ENCODE peak calls at places on chromosomes 5 and 9, in eight cellular contexts. One of them, this sample, is unnamed.

GRCh38 chr9:123445981-123446610 is 90.1 kb downstream of the CRB2 start:
- DNase-seq in HCT116: peak
- DNase-seq in ovary: no peak
- DNase-seq in A549: no peak
- DNase-seq in uterus: no peak
- DNase-seq in AG09309: no peak
- DNase-seq in lung: no peak
- DNase-seq in body of pancreas: no peak
- DNase-seq in this sample: peak

GRCh38 chr9:108271646-108272349 is 584.0 kb downstream of the ACTL7B start:
- DNase-seq in HCT116: no peak
- DNase-seq in uterus: peak
- DNase-seq in AG09309: peak
- DNase-seq in lung: no peak
- DNase-seq in A549: peak
- DNase-seq in ovary: peak
- DNase-seq in body of pancreas: peak
- DNase-seq in this sample: peak

GRCh38 chr5:175288048-175288621 is 155.8 kb downstream of the DRD1 start:
- DNase-seq in uterus: no peak
- DNase-seq in ovary: no peak
- DNase-seq in AG09309: peak
- DNase-seq in A549: peak
- DNase-seq in HCT116: peak
- DNase-seq in body of pancreas: no peak
- DNase-seq in lung: no peak
- DNase-seq in this sample: no peak

GRCh38 chr5:71778678-71779276 is 59.7 kb downstream of the CARTPT start:
- DNase-seq in ovary: no peak
- DNase-seq in lung: no peak
- DNase-seq in A549: peak
- DNase-seq in uterus: no peak
- DNase-seq in body of pancreas: peak
- DNase-seq in HCT116: peak
- DNase-seq in AG09309: no peak
- DNase-seq in this sample: peak

GRCh38 chr5:32317056-32317455 is 4.3 kb upstream of the MTMR12 start:
- DNase-seq in ovary: no peak
- DNase-seq in uterus: no peak
- DNase-seq in A549: no peak
- DNase-seq in body of pancreas: no peak
- DNase-seq in HCT116: no peak
- DNase-seq in lung: no peak
- DNase-seq in AG09309: no peak
- DNase-seq in this sample: no peak

GRCh38 chr5:159061186-159061796 is 38.4 kb downstream of the EBF1 start:
- DNase-seq in AG09309: no peak
- DNase-seq in HCT116: no peak
- DNase-seq in uterus: peak
- DNase-seq in A549: no peak
- DNase-seq in ovary: peak
- DNase-seq in lung: no peak
- DNase-seq in body of pancreas: peak
- DNase-seq in this sample: peak

GRCh38 chr9:100322954-100323536 is 29.7 kb downstream of the TEX10 start:
- DNase-seq in uterus: peak
- DNase-seq in lung: no peak
- DNase-seq in body of pancreas: peak
- DNase-seq in A549: peak
- DNase-seq in HCT116: peak
- DNase-seq in ovary: peak
- DNase-seq in AG09309: peak
- DNase-seq in this sample: peak

GRCh38 chr5:67815455-67816391 is 399.8 kb upstream of the PIK3R1 start:
- DNase-seq in HCT116: no peak
- DNase-seq in lung: no peak
- DNase-seq in A549: no peak
- DNase-seq in body of pancreas: peak
- DNase-seq in uterus: peak
- DNase-seq in ovary: peak
- DNase-seq in AG09309: no peak
- DNase-seq in this sample: no peak

GRCh38 chr5:11700376-11700775 is 203.9 kb downstream of the CTNND2 start:
- DNase-seq in HCT116: no peak
- DNase-seq in AG09309: no peak
- DNase-seq in uterus: no peak
- DNase-seq in body of pancreas: no peak
- DNase-seq in A549: no peak
- DNase-seq in ovary: no peak
- DNase-seq in lung: no peak
- DNase-seq in this sample: no peak

GRCh38 chr9:129235931-129236331 is 57.9 kb upstream of the IER5L start:
- DNase-seq in ovary: no peak
- DNase-seq in uterus: no peak
- DNase-seq in HCT116: no peak
- DNase-seq in body of pancreas: no peak
- DNase-seq in A549: no peak
- DNase-seq in lung: no peak
- DNase-seq in AG09309: no peak
- DNase-seq in this sample: no peak

GRCh38 chr5:56822961-56823360 is 7.6 kb downstream of the MAP3K1 start:
- DNase-seq in A549: no peak
- DNase-seq in ovary: no peak
- DNase-seq in AG09309: no peak
- DNase-seq in body of pancreas: peak
- DNase-seq in HCT116: no peak
- DNase-seq in lung: no peak
- DNase-seq in uterus: no peak
- DNase-seq in this sample: no peak

GRCh38 chr5:15938961-15939360 is 240.6 kb downstream of the MARCHF11 start:
- DNase-seq in body of pancreas: no peak
- DNase-seq in lung: no peak
- DNase-seq in A549: no peak
- DNase-seq in ovary: no peak
- DNase-seq in uterus: no peak
- DNase-seq in HCT116: no peak
- DNase-seq in AG09309: peak
- DNase-seq in this sample: peak

GRCh38 chr5:118968925-118969375 is 19.4 kb downstream of the DTWD2 start:
- DNase-seq in lung: no peak
- DNase-seq in AG09309: no peak
- DNase-seq in A549: no peak
- DNase-seq in body of pancreas: peak
- DNase-seq in uterus: no peak
- DNase-seq in ovary: no peak
- DNase-seq in HCT116: no peak
- DNase-seq in this sample: no peak

GRCh38 chr9:96232539-96233241 is 69.3 kb downstream of the HSD17B3 start:
- DNase-seq in lung: no peak
- DNase-seq in ovary: peak
- DNase-seq in AG09309: peak
- DNase-seq in HCT116: no peak
- DNase-seq in A549: peak
- DNase-seq in uterus: peak
- DNase-seq in body of pancreas: peak
- DNase-seq in this sample: peak

GRCh38 chr5:169765176-169765575 is 128.1 kb downstream of the DOCK2 start:
- DNase-seq in uterus: no peak
- DNase-seq in AG09309: no peak
- DNase-seq in ovary: no peak
- DNase-seq in A549: no peak
- DNase-seq in lung: no peak
- DNase-seq in body of pancreas: no peak
- DNase-seq in HCT116: no peak
- DNase-seq in this sample: peak

GRCh38 chr9:26723486-26723885 is 169.1 kb downstream of the CAAP1 start:
- DNase-seq in lung: no peak
- DNase-seq in A549: peak
- DNase-seq in AG09309: no peak
- DNase-seq in body of pancreas: peak
- DNase-seq in ovary: no peak
- DNase-seq in uterus: peak
- DNase-seq in HCT116: peak
- DNase-seq in this sample: no peak

GRCh38 chr5:146662229-146662628 is 146.2 kb upstream of the GPR151 start:
- DNase-seq in lung: no peak
- DNase-seq in AG09309: no peak
- DNase-seq in ovary: no peak
- DNase-seq in uterus: no peak
- DNase-seq in HCT116: peak
- DNase-seq in body of pancreas: peak
- DNase-seq in A549: peak
- DNase-seq in this sample: no peak

GRCh38 chr5:170474489-170475266 is 29.1 kb upstream of the KCNIP1 start:
- DNase-seq in lung: no peak
- DNase-seq in body of pancreas: no peak
- DNase-seq in A549: no peak
- DNase-seq in uterus: no peak
- DNase-seq in HCT116: no peak
- DNase-seq in AG09309: no peak
- DNase-seq in ovary: no peak
- DNase-seq in this sample: no peak

GRCh38 chr5:120255214-120255613 is 208.9 kb upstream of the PRR16 start:
- DNase-seq in uterus: no peak
- DNase-seq in A549: no peak
- DNase-seq in ovary: no peak
- DNase-seq in lung: no peak
- DNase-seq in AG09309: no peak
- DNase-seq in HCT116: no peak
- DNase-seq in body of pancreas: no peak
- DNase-seq in this sample: no peak

DNA sequence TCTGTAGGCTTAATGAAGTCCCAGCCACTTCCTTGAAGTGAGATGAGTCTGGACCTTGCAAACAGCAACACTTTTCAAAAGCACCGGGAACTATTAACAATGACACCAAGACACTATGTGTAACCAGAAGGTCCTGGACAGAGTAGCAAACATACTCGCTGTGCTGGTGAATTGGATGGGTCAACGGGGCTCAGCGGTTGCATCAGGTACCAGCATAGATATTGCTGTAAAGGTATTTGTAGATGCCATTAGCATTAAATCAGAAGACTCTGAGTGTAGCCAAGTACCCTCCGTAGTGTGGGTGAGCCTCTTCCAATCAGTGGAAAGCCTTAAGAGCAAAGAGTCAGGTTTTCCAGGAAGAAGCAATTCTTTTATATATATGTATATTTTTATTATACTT is 140.5 kb downstream of the IRX2 start:
- DNase-seq in body of pancreas: no peak
- DNase-seq in HCT116: no peak
- DNase-seq in lung: no peak
- DNase-seq in uterus: no peak
- DNase-seq in A549: no peak
- DNase-seq in ovary: no peak
- DNase-seq in AG09309: no peak
- DNase-seq in this sample: no peak
- TF ChIP-seq CTCF in body of pancreas: no peak
- TF ChIP-seq CTCF in HCT116: no peak
- TF ChIP-seq CTCF in lung: no peak
- TF ChIP-seq CTCF in uterus: no peak
- TF ChIP-seq CTCF in A549: no peak
- TF ChIP-seq CTCF in ovary: no peak
- TF ChIP-seq CTCF in AG09309: no peak
- TF ChIP-seq CTCF in this sample: no peak

GRCh38 chr5:124742521-124742920 is 3.9 kb downstream of the ZNF608 start:
- DNase-seq in AG09309: no peak
- DNase-seq in body of pancreas: no peak
- DNase-seq in HCT116: no peak
- DNase-seq in ovary: no peak
- DNase-seq in A549: no peak
- DNase-seq in uterus: no peak
- DNase-seq in lung: no peak
- DNase-seq in this sample: no peak
- H3K4me3 ChIP-seq in AG09309: no peak
- H3K4me3 ChIP-seq in body of pancreas: no peak
- H3K4me3 ChIP-seq in HCT116: no peak
- H3K4me3 ChIP-seq in ovary: peak
- H3K4me3 ChIP-seq in A549: no peak
- H3K4me3 ChIP-seq in uterus: peak
- H3K4me3 ChIP-seq in lung: no peak
- H3K4me3 ChIP-seq in this sample: peak

DNA sequence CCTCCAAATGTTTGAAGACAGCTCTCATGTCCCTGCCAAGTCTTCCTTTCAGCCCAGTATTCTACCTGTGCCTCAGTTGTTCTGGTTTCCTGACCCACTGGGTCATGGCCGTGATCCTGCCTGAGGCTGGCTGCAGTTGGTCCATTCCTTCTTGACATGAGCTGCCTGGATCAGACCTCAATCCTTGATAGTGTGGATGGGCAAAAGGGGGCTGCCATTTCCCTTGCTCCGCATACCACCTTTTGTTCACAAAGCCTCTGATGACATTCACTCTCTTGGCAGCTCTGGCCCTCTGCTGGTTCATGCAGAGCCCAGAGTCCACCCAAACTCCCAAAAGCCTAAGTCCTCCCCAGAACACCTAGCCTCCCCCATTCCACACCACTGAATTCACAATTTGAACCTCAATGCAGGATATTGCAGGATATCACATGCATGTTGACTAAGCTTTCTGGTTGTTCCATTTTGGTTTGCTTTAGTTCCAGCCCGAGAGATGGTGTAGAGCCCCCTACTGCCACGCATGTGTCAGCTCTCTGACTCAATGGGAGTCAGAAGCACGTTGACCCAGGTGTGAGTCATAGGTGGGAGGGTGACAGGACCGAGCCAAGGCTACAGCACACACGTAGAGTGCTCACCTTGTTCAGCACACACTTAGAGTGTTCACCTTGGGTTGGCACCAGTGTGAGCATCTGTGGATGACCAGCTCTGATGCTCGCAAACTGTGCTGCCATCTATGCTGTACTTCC is 137.2 kb downstream of the MTX3 start:
- DNase-seq in ovary: no peak
- DNase-seq in HCT116: peak
- DNase-seq in AG09309: no peak
- DNase-seq in A549: no peak
- DNase-seq in uterus: no peak
- DNase-seq in body of pancreas: no peak
- DNase-seq in lung: no peak
- DNase-seq in this sample: no peak
- TF ChIP-seq CTCF in ovary: no peak
- TF ChIP-seq CTCF in HCT116: peak
- TF ChIP-seq CTCF in AG09309: peak
- TF ChIP-seq CTCF in A549: no peak
- TF ChIP-seq CTCF in uterus: no peak
- TF ChIP-seq CTCF in body of pancreas: no peak
- TF ChIP-seq CTCF in lung: no peak
- TF ChIP-seq CTCF in this sample: no peak

DNA sequence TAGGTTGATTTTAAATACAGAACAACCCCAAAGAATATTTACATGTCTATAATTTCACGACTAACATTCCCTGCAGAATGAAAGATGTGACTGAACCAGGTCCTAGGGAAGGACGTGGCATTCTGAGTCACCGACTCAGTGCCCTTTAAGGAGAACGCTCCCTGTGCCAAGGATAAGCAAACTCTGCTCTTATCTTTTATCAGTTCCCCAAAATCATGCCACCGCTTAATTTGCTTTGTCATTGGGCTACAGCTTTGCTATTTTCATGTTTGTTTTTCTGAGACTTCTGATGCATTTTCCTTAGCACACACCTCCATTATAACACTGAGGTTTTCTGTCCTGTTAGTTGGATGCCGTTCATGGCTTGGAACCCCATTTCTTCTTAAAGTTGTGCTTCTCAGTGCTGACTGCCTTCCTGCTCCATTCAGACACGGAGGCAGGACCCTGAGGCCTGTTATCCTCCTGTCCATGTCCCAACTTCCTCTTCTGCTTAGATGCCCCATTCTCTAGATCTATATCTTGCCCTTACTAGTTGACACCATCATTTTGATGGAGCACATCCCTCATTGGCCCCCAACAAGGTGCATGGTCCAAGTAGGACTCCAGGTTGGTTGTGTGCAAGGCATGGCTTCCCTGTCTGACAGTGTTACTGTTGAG is 11.2 kb upstream of the SEMA4D start:
- DNase-seq in HCT116: no peak
- DNase-seq in body of pancreas: no peak
- DNase-seq in ovary: no peak
- DNase-seq in uterus: no peak
- DNase-seq in AG09309: no peak
- DNase-seq in A549: no peak
- DNase-seq in lung: no peak
- DNase-seq in this sample: no peak
- H3K4me3 ChIP-seq in HCT116: no peak
- H3K4me3 ChIP-seq in body of pancreas: no peak
- H3K4me3 ChIP-seq in ovary: no peak
- H3K4me3 ChIP-seq in uterus: no peak
- H3K4me3 ChIP-seq in AG09309: no peak
- H3K4me3 ChIP-seq in A549: no peak
- H3K4me3 ChIP-seq in lung: no peak
- H3K4me3 ChIP-seq in this sample: no peak